ENCODE peak calls at places on chromosome 13, in four cellular contexts. One of them, this sample, is unnamed.

GRCh38 chr13:40984670-40985366 is 34.3 kb downstream of the ELF1 start:
- DNase-seq in breast epithelium: no peak
- DNase-seq in WERI-Rb-1: no peak
- DNase-seq in K562: no peak
- DNase-seq in this sample: no peak

GRCh38 chr13:28173793-28174192 is 35.4 kb downstream of the PAN3 start:
- DNase-seq in WERI-Rb-1: no peak
- DNase-seq in breast epithelium: no peak
- DNase-seq in K562: no peak
- DNase-seq in this sample: no peak

GRCh38 chr13:33364192-33364591 is 78.6 kb upstream of the STARD13 start:
- DNase-seq in breast epithelium: no peak
- DNase-seq in K562: no peak
- DNase-seq in WERI-Rb-1: no peak
- DNase-seq in this sample: no peak

GRCh38 chr13:48291730-48292129 is 11.8 kb upstream of the RB1 start:
- DNase-seq in breast epithelium: no peak
- DNase-seq in K562: no peak
- DNase-seq in WERI-Rb-1: no peak
- DNase-seq in this sample: no peak

GRCh38 chr13:98285852-98286594 is 109.0 kb upstream of the RNF113B start:
- DNase-seq in breast epithelium: no peak
- DNase-seq in WERI-Rb-1: peak
- DNase-seq in K562: no peak
- DNase-seq in this sample: no peak

GRCh38 chr13:108609353-108609752 is 20.1 kb upstream of the MYO16 start:
- DNase-seq in breast epithelium: no peak
- DNase-seq in K562: no peak
- DNase-seq in WERI-Rb-1: no peak
- DNase-seq in this sample: no peak

GRCh38 chr13:42039457-42039945 is 8.9 kb upstream of the DGKH start:
- DNase-seq in K562: no peak
- DNase-seq in breast epithelium: no peak
- DNase-seq in WERI-Rb-1: no peak
- DNase-seq in this sample: no peak

GRCh38 chr13:73718248-73718647 is 416.0 kb downstream of the KLF12 start:
- DNase-seq in breast epithelium: no peak
- DNase-seq in WERI-Rb-1: no peak
- DNase-seq in K562: no peak
- DNase-seq in this sample: no peak

GRCh38 chr13:30865131-30866009 is 40.7 kb upstream of the MEDAG start:
- DNase-seq in breast epithelium: peak
- DNase-seq in WERI-Rb-1: peak
- DNase-seq in K562: peak
- DNase-seq in this sample: no peak

GRCh38 chr13:93146584-93147292 is 79.9 kb upstream of the GPC6 start:
- DNase-seq in WERI-Rb-1: no peak
- DNase-seq in breast epithelium: no peak
- DNase-seq in K562: no peak
- DNase-seq in this sample: peak

GRCh38 chr13:48304132-48304876 is 753 bp downstream of the RB1 start:
- DNase-seq in K562: peak
- DNase-seq in breast epithelium: no peak
- DNase-seq in WERI-Rb-1: no peak
- DNase-seq in this sample: no peak

GRCh38 chr13:113129921-113130750 is 7.5 kb downstream of the F10 start:
- DNase-seq in WERI-Rb-1: peak
- DNase-seq in breast epithelium: peak
- DNase-seq in K562: no peak
- DNase-seq in this sample: no peak

GRCh38 chr13:27251166-27252088 is at the start of gene RPL21:
- DNase-seq in K562: peak
- DNase-seq in WERI-Rb-1: peak
- DNase-seq in breast epithelium: peak
- DNase-seq in this sample: peak

GRCh38 chr13:108508263-108508662 is 121.1 kb upstream of the MYO16 start:
- DNase-seq in breast epithelium: no peak
- DNase-seq in WERI-Rb-1: no peak
- DNase-seq in K562: no peak
- DNase-seq in this sample: no peak

GRCh38 chr13:33751151-33751550 is 66.8 kb upstream of the RFC3 start:
- DNase-seq in K562: no peak
- DNase-seq in WERI-Rb-1: no peak
- DNase-seq in breast epithelium: no peak
- DNase-seq in this sample: no peak

GRCh38 chr13:42984691-42985090 is 7.3 kb downstream of the EPSTI1 start:
- DNase-seq in K562: no peak
- DNase-seq in WERI-Rb-1: no peak
- DNase-seq in breast epithelium: no peak
- DNase-seq in this sample: no peak

GRCh38 chr13:26541041-26541440 is 16.4 kb upstream of the WASF3 start:
- DNase-seq in K562: no peak
- DNase-seq in WERI-Rb-1: peak
- DNase-seq in breast epithelium: no peak
- DNase-seq in this sample: no peak

GRCh38 chr13:105814219-105814901 is 721.1 kb downstream of the EFNB2 start:
- DNase-seq in WERI-Rb-1: no peak
- DNase-seq in breast epithelium: no peak
- DNase-seq in K562: no peak
- DNase-seq in this sample: peak

GRCh38 chr13:21757721-21758120 is 86.8 kb downstream of the FGF9 start:
- DNase-seq in breast epithelium: no peak
- DNase-seq in WERI-Rb-1: no peak
- DNase-seq in K562: no peak
- DNase-seq in this sample: no peak

GRCh38 chr13:48561461-48562224 is 28.8 kb upstream of the RCBTB2 start:
- DNase-seq in K562: no peak
- DNase-seq in WERI-Rb-1: no peak
- DNase-seq in breast epithelium: no peak
- DNase-seq in this sample: no peak

GRCh38 chr13:41059466-41059865 is 1.8 kb upstream of the WBP4 start:
- DNase-seq in WERI-Rb-1: no peak
- DNase-seq in K562: no peak
- DNase-seq in breast epithelium: no peak
- DNase-seq in this sample: no peak

GRCh38 chr13:46180393-46180792 is 1.6 kb downstream of the LCP1 start:
- DNase-seq in WERI-Rb-1: no peak
- DNase-seq in K562: no peak
- DNase-seq in breast epithelium: no peak
- DNase-seq in this sample: no peak

DNA sequence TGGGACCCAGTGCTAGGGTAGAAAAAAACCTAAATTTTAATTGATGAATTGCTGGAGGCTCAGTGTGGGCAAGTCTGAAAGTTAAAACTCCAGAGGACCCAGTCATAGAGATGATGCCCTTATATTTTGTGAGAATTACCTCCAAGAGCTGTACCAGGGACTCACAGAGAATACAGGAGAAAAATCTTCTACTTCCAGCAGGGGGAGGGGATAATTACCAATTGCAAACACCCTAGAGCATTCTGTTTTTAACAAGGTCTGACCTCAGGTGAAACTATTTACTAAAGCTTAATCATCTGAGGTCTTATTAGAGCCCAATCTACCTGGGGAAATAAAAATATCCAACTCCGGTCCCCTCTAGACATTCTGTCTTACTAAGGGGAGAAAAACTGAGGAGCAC is 994.7 kb upstream of the MIR17HG start:
- DNase-seq in breast epithelium: no peak
- DNase-seq in K562: no peak
- DNase-seq in WERI-Rb-1: no peak
- DNase-seq in this sample: no peak
- H3K4me3 ChIP-seq in breast epithelium: no peak
- H3K4me3 ChIP-seq in K562: no peak
- H3K4me3 ChIP-seq in WERI-Rb-1: no peak
- H3K4me3 ChIP-seq in this sample: no peak

DNA sequence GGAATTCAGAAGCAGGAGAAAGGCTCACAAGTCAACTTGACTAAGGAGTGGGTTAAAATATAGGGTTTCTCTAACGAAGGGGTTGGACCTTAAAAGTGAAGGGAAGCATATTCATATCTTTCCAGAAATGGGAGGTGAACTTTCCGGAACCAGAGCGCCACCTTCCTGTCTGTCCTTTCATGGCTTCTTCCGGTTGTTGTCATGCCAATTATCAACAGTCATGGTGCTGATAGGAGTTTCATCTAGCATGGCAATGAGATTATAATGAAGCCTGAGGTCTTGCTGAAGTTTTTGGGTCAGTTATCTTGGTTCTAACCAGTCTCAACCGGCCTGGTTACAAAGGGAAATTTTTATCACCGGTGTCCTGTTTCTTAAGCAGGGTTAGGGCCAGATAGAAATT is 162.9 kb upstream of the NBEA start:
- DNase-seq in WERI-Rb-1: peak
- DNase-seq in K562: no peak
- DNase-seq in breast epithelium: no peak
- DNase-seq in this sample: no peak
- TF ChIP-seq CTCF in WERI-Rb-1: peak
- TF ChIP-seq CTCF in K562: no peak
- TF ChIP-seq CTCF in breast epithelium: no peak
- TF ChIP-seq CTCF in this sample: peak

DNA sequence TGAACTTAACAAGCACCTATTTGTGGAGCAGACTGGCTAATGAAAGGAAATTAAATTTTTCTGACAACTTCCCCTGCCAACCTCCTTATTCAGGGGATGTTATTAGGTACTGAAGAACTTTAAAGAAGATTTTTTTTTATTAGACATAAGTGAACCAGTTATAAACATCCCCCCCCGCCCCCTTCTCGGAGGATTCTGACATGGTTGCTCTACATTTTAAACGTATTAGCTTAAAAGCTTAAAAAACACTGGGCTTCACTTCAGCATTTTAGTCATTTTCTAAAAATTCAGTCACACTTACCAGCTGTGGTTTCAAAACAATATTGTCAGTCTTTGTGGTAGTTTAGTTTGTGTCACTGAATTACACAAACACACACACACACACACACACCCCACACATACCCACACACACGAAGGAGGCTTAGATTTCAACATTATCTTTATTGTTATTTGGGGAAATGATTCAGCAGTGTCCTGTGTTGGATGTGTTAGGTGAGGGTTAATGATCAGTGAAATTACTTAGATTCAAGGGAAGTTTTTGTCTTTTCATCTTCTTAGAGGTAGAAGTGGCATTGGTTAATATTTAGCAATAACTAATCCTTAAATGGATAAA is 145.7 kb downstream of the PCCA start:
- DNase-seq in breast epithelium: no peak
- DNase-seq in WERI-Rb-1: no peak
- DNase-seq in K562: no peak
- DNase-seq in this sample: peak
- H3K4me3 ChIP-seq in breast epithelium: no peak
- H3K4me3 ChIP-seq in WERI-Rb-1: no peak
- H3K4me3 ChIP-seq in K562: no peak
- H3K4me3 ChIP-seq in this sample: peak

GRCh38 chr13:110812111-110812868 is 98.8 kb downstream of the ING1 start:
- DNase-seq in K562: no peak
- DNase-seq in breast epithelium: no peak
- DNase-seq in WERI-Rb-1: no peak
- DNase-seq in this sample: no peak
- TF ChIP-seq CTCF in K562: no peak
- TF ChIP-seq CTCF in breast epithelium: no peak
- TF ChIP-seq CTCF in WERI-Rb-1: no peak
- TF ChIP-seq CTCF in this sample: no peak

GRCh38 chr13:77013853-77014542 is 13.0 kb downstream of the FBXL3 start:
- DNase-seq in K562: no peak
- DNase-seq in WERI-Rb-1: no peak
- DNase-seq in breast epithelium: no peak
- DNase-seq in this sample: no peak

GRCh38 chr13:77009011-77009410 is 17.1 kb downstream of the CLN5 start:
- DNase-seq in K562: no peak
- DNase-seq in WERI-Rb-1: no peak
- DNase-seq in breast epithelium: no peak
- DNase-seq in this sample: no peak
- H3K4me3 ChIP-seq in K562: no peak
- H3K4me3 ChIP-seq in WERI-Rb-1: no peak
- H3K4me3 ChIP-seq in breast epithelium: no peak
- H3K4me3 ChIP-seq in this sample: no peak

DNA sequence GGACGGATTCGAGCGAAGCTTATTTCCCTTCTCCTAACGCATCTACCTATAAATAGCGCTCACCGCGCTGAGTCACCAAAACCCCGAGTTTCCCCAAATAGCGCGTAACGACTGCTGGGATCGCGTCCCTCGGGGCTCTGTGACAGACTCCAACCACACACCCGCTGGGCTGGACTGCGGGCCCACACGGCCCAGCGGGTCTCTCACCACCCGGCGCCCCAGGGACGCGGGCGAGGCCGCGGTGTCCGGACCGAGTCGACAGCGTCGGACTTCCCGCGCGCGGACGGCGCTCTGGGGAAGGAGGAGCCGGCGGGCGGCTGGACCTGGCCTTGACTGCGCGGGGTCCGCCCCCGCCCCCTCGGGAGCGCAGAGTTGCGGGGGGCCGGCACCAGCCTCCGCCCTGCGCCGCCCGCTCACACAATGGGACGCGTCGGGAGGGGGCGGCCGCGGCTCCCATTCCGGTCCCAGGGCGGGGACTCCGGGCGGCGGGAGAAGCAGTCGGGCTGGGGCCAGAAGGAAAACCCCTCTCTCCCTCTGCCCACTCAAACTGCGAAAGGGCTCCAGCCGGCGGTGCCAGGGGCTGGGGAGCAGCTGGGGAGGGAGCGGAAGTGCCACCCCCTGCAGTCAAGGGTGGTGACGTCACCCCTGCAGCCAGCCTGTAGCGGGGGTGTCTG is 108.8 kb downstream of the KCNRG start:
- DNase-seq in WERI-Rb-1: peak
- DNase-seq in K562: no peak
- DNase-seq in breast epithelium: peak
- DNase-seq in this sample: peak
- TF ChIP-seq CTCF in WERI-Rb-1: no peak
- TF ChIP-seq CTCF in K562: no peak
- TF ChIP-seq CTCF in breast epithelium: no peak
- TF ChIP-seq CTCF in this sample: no peak

This sample was measured in epithelial cell of proximal tubule.